ENCODE peak calls at places on chromosomes 3 and 15, in four cellular contexts. H is Panc1, O is uterus, A is sigmoid colon. N is an unnamed sample.

GRCh38 chr15:72155021-72155621 is 36.9 kb downstream of the SENP8 start:
- DNase-seq in H (no peak), O (peak; percentile 69), A (peak; percentile 83), N (peak; percentile 94)

GRCh38 chr3:75078290-75078689 is 463.8 kb upstream of the CNTN3 start:
- DNase-seq in H (no peak), O (no peak), A (no peak), N (no peak)

GRCh38 chr3:57852896-57853295 is 96.8 kb downstream of the SLMAP start:
- DNase-seq in H (no peak), O (no peak), A (no peak), N (no peak)

GRCh38 chr3:114418724-114419543 is 125.1 kb downstream of the TIGIT start:
- DNase-seq in H (peak; percentile 45), O (no peak), A (no peak), N (no peak)

GRCh38 chr3:129106320-129106719 is 15.3 kb downstream of the RAB43 start:
- DNase-seq in H (no peak), O (no peak), A (no peak), N (no peak)

GRCh38 chr3:71652786-71653419 is 69.4 kb upstream of the FOXP1 start:
- DNase-seq in H (no peak), O (peak; percentile 27), A (peak; percentile 80), N (peak; percentile 31)

GRCh38 chr15:77028451-77029165 is 33.7 kb downstream of the PSTPIP1 start:
- DNase-seq in H (no peak), O (peak; percentile 9), A (peak; percentile 50), N (no peak)

GRCh38 chr15:74339371-74339770 is 28.1 kb downstream of the CYP11A1 start:
- DNase-seq in H (no peak), O (no peak), A (no peak), N (no peak)

DNA sequence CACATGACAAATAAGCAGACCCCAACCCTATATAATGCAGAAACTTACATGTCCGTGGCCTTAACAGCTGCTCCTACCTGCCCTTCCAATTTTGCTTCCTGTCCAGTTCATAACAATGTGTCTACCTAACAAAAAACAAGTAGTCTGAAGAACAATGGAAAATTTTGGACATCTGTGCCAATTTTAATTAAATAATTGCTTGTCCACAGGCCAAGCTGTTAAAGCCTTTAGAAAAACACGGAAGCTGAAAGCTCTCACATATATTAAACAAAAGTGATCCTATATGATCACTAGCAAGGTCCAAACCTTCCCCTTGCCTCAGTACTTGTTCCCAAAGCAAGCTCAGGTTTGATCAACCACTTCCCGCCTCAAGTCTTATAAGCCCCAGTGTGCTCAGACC is 37.1 kb downstream of the MAGI1 start:
- DNase-seq in H (no peak), O (no peak), A (no peak), N (no peak)
- H3K27ac ChIP-seq in H (no peak overlapping the region), O (no peak overlapping the region), A (no peak overlapping the region), N (peak overlapping the region; percentile 75)

DNA sequence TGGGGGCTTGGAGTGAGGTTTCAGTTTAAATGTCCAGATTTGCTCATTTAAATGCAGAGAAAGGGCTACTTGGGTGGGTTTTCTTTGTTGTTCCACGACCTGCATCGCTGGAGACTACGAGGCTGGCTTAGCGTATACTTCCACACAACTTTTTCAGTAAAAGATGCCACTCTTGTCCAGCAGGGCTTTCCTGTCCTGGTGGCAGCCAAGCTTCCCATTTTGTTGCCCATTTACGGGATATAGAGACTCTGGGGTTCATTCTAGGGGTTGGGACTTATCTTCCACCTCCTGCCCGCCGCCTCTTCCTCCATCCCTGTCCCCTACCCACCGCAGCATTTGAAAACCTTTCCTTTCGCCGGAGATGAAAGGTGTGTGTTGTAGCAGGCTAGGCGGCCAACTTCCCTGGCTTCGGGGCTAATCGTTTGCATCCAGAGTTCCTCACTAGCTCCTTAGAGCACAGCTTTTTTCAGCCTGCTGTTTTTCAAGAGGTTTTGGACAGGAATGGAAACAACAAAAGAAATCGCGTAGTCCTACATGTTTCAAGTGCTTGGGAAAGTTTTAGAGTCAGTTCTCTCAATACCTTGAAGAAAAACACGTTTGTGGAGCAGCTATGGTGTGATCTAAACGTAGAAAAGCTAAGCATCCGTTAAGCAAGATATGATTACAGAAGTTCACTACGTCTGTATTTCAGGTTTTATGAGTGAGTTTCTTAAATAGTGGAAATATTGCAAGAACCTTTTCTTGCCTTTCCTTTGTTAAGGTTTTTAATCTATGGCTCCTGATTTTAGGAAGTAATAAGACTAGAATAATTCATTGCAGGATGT is 843 bp downstream of the CHRNA5 start:
- DNase-seq in H (peak; percentile 33), O (no peak), A (no peak), N (no peak)
- TF ChIP-seq CTCF in H (no peak), O (no peak), A (no peak), N (no peak)

GRCh38 chr15:36370051-36370734 is 209.2 kb upstream of the CDIN1 start:
- DNase-seq in H (no peak), O (no peak), A (no peak), N (no peak)

GRCh38 chr15:36370735-36371115 is 208.7 kb upstream of the CDIN1 start:
- DNase-seq in H (no peak), O (no peak), A (no peak), N (no peak)

GRCh38 chr15:36373549-36373948 is 205.9 kb upstream of the CDIN1 start:
- DNase-seq in H (no peak), O (no peak), A (no peak), N (no peak)

GRCh38 chr15:36372968-36373367 is 206.5 kb upstream of the CDIN1 start:
- DNase-seq in H (no peak), O (no peak), A (no peak), N (no peak)

DNA sequence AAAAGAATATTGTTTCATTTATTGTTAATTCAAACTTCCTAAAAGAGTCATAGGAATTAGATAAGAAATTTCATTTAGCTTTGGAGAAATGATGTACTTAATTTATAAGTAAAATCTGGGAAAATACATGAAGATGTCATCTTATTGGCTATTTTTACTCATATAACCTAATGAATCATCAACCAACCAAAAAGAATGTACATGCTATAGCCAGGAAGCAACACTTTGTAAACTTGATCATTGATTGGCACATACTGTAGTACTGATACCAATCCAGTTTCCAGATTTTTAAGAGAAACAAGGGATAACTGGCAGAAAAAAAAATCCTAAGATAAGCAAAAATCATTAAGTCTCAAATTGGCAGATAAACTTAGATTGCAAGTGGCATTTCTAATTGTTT is 207.9 kb upstream of the CDIN1 start:
- DNase-seq in H (no peak), O (no peak), A (no peak), N (no peak)
- H3K27ac ChIP-seq in H (no peak overlapping the region), O (no peak overlapping the region), A (no peak overlapping the region), N (no peak overlapping the region)

GRCh38 chr15:29103825-29104565 is 165.6 kb downstream of the NSMCE3 start:
- DNase-seq in H (no peak), O (no peak), A (peak; percentile 78), N (no peak)
- TF ChIP-seq CTCF in H (peak; percentile 89), O (peak; percentile 78), A (peak; percentile 86), N (peak; percentile 40)

GRCh38 chr15:84785053-84785452 is 32.1 kb upstream of the ALPK3 start:
- DNase-seq in H (no peak), O (no peak), A (no peak), N (no peak)
- H3K27ac ChIP-seq in H (no peak overlapping the region), O (no peak overlapping the region), A (no peak overlapping the region), N (no peak overlapping the region)

DNA sequence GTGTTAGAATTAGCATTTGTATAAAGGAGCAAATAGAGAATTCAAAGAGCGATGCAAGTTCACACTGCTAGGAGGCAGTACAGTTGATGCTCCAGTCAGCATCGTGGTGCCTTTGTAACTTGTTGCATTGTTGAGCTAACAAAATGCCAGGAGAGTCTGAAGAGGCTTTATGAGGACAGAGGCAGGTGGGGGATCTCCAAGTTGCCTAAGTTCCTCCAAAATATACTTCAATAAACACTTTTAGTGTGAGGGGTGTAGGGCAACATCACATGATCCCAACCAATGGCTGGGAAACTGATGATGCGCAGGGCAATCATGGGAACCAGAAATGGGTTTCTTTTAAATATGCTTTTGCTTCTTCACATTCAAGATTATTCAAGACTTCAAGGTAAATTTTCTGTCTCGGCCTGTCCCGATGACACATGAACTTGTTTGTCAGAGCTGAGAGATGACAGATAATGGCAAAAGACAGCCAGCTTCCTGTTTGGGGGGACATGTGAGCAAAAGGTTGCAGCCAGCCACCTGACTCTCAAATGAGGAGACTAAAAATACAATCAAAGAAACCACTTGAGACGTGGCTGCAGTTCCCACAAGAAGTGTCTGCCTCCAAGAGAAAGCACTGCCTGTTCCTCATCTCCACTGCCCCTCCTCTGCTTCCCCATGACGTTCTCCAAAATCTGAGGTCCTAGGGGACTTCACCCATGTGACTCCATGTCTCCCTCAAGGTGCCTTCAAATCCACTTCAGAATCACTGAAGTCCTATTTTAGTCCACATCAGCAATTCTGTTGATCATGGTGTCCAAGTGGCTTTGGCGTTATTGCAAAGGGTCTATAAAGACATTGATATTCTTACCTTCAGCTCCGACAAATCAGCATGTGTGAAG is 39.3 kb downstream of the KLHL6 start:
- DNase-seq in H (no peak), O (no peak), A (no peak), N (no peak)
- TF ChIP-seq CTCF in H (no peak), O (no peak), A (no peak), N (no peak)

GRCh38 chr15:69754313-69754712 is 301.7 kb downstream of the RPLP1 start:
- DNase-seq in H (no peak), O (no peak), A (no peak), N (no peak)
- H3K27ac ChIP-seq in H (no peak overlapping the region), O (no peak overlapping the region), A (no peak overlapping the region), N (no peak overlapping the region)

DNA sequence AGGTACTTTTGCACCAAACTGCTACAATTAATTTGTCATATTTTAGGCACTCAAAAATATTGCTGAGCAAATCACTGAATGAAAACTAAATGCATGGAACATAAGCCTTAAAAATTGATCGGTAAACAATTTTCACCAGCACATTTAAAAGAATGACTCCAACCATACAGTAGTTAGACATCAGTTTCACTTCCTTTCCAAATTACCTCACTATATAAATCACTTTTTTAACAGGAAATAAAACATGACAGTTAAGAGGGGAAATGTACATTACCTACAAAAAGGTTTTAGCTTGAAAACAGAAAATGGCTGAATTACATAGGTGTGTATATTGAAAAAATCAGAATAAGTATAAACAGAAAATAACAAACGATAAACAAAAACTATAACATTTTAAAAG is 108.4 kb downstream of the SERPINI1 start:
- DNase-seq in H (no peak), O (no peak), A (no peak), N (no peak)
- TF ChIP-seq CTCF in H (no peak), O (no peak), A (no peak), N (no peak)

GRCh38 chr15:51750942-51751686 is at the start of gene TMOD2:
- DNase-seq in H (no peak), O (peak; percentile 29), A (peak; percentile 72), N (peak; percentile 52)

GRCh38 chr15:51751687-51752683 is 588 bp downstream of the TMOD2 start:
- DNase-seq in H (no peak), O (peak; percentile 36), A (peak; percentile 71), N (peak; percentile 44)

GRCh38 chr15:51750186-51750585 is 1.2 kb upstream of the TMOD2 start:
- DNase-seq in H (no peak), O (no peak), A (no peak), N (no peak)

GRCh38 chr15:51754267-51754666 is 2.9 kb downstream of the TMOD2 start:
- DNase-seq in H (no peak), O (no peak), A (no peak), N (no peak)

DNA sequence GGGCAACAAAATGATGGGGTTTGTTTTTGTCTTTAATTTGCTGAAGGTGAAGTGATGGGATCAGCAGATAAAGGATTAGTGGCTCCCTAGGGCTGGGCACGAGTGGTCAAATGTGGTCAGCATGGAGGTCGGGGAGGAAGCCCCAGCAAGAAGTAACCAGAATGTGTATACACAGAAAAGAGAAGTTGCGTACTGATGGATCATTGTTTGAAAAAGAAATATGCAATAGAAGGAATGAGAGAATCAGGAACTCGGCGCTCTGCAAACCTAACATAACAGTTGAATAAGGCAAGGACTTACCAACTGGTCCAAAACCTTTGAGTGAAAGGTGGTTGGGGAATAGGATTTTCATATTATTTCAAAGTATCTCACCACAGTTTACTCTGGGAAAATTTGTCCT is 1.5 kb downstream of the TMOD2 start:
- DNase-seq in H (no peak), O (no peak), A (no peak), N (no peak)
- H3K27ac ChIP-seq in H (no peak overlapping the region), O (no peak overlapping the region), A (peak overlapping the region; percentile 83), N (no peak overlapping the region)

N was measured in lung.